ENCODE peak calls at places on chromosomes 2 and 18, in five cellular contexts. G is BE2C, C is IMR-90, Y is mesendoderm, T is heart left ventricle. H is an unnamed sample.
A peak's percentile ranks its signal among the peaks of the same experiment; 100 is the strongest.

GRCh38 chr2:30883184-30883583 is 75.9 kb upstream of the CAPN13 start:
- DNase-seq in G (no peak), C (no peak), Y (peak; percentile 53), T (no peak), H (no peak)

GRCh38 chr18:45861926-45862325 is 36.5 kb downstream of the SIGLEC15 start:
- DNase-seq in G (no peak), C (no peak), Y (no peak), T (no peak), H (no peak)

GRCh38 chr2:8382485-8382884 is 299.4 kb upstream of the ID2 start:
- DNase-seq in G (no peak), C (no peak), Y (peak; percentile 31), T (no peak), H (no peak)

GRCh38 chr18:36298113-36298701 is 694 bp downstream of the FHOD3 start:
- DNase-seq in G (peak; percentile 29), C (no peak), Y (peak; percentile 32), T (no peak), H (no peak)

GRCh38 chr18:50623694-50624352 is 63.9 kb downstream of the MAPK4 start:
- DNase-seq in G (no peak), C (no peak), Y (no peak), T (no peak), H (no peak)

GRCh38 chr2:220279840-220280239 is 652.4 kb downstream of the SLC4A3 start:
- DNase-seq in G (no peak), C (peak; percentile 63), Y (no peak), T (no peak), H (no peak)

GRCh38 chr18:12726774-12727550 is 24.1 kb downstream of the PSMG2 start:
- DNase-seq in G (peak; percentile 54), C (peak; percentile 74), Y (peak; percentile 77), T (no peak), H (peak; percentile 68)

GRCh38 chr2:168272225-168272624 is 24.8 kb upstream of the STK39 start:
- DNase-seq in G (no peak), C (no peak), Y (no peak), T (no peak), H (no peak)

GRCh38 chr2:86633094-86633740 is 9.6 kb upstream of the RNF103 start:
- DNase-seq in G (no peak), C (no peak), Y (no peak), T (peak; percentile 34), H (no peak)

GRCh38 chr2:58429285-58429874 is 188.3 kb upstream of the FANCL start:
- DNase-seq in G (no peak), C (no peak), Y (no peak), T (no peak), H (no peak)

GRCh38 chr2:57906152-57906732 is 140.4 kb upstream of the VRK2 start:
- DNase-seq in G (no peak), C (peak; percentile 69), Y (peak; percentile 58), T (no peak), H (peak; percentile 44)

GRCh38 chr2:187434342-187434785 is 13.7 kb downstream of the CALCRL start:
- DNase-seq in G (no peak), C (peak; percentile 34), Y (no peak), T (no peak), H (no peak)

GRCh38 chr18:22470141-22470510 is 52.4 kb upstream of the CTAGE1 start:
- DNase-seq in G (no peak), C (peak; percentile 69), Y (no peak), T (no peak), H (no peak)

GRCh38 chr2:113233593-113234550 is 44.8 kb downstream of the PAX8 start:
- DNase-seq in G (no peak), C (peak; percentile 47), Y (no peak), T (peak; percentile 59), H (peak; percentile 68)

GRCh38 chr2:197804758-197805597 is 585 bp downstream of the PLCL1 start:
- DNase-seq in G (peak; percentile 32), C (peak; percentile 6), Y (no peak), T (peak; percentile 45), H (no peak)

GRCh38 chr2:227826019-227826521 is 12.4 kb downstream of the CCL20 start:
- DNase-seq in G (no peak), C (no peak), Y (no peak), T (no peak), H (no peak)

GRCh38 chr2:158112971-158113370 is 11.3 kb downstream of the UPP2 start:
- DNase-seq in G (no peak), C (no peak), Y (no peak), T (no peak), H (no peak)

GRCh38 chr2:189254268-189254883 is 74.8 kb upstream of the COL5A2 start:
- DNase-seq in G (no peak), C (peak; percentile 71), Y (peak; percentile 8), T (peak; percentile 31), H (no peak)

GRCh38 chr2:239903210-239903609 is 121.9 kb downstream of the NDUFA10 start:
- DNase-seq in G (no peak), C (no peak), Y (no peak), T (no peak), H (no peak)

GRCh38 chr2:118169359-118170005 is 81.2 kb downstream of the INSIG2 start:
- DNase-seq in G (no peak), C (no peak), Y (peak; percentile 33), T (no peak), H (no peak)

GRCh38 chr2:219983836-219984235 is 356.4 kb downstream of the SLC4A3 start:
- DNase-seq in G (no peak), C (peak; percentile 69), Y (no peak), T (no peak), H (no peak)

GRCh38 chr18:56890632-56891031 is 239.5 kb downstream of the WDR7 start:
- DNase-seq in G (no peak), C (peak; percentile 96), Y (peak; percentile 92), T (no peak), H (no peak)

GRCh38 chr2:104885119-104885777 is 31.3 kb downstream of the POU3F3 start:
- DNase-seq in G (no peak), C (no peak), Y (peak; percentile 25), T (no peak), H (no peak)

GRCh38 chr2:227655454-227655853 is 11.2 kb upstream of the SCYGR5 start:
- DNase-seq in G (no peak), C (peak; percentile 91), Y (no peak), T (no peak), H (no peak)

GRCh38 chr2:127647242-127648190 is 1.6 kb downstream of the GPR17 start:
- DNase-seq in G (no peak), C (peak; percentile 25), Y (no peak), T (peak; percentile 81), H (no peak)

GRCh38 chr2:62956646-62957045 is 94.0 kb upstream of the OTX1 start:
- DNase-seq in G (no peak), C (no peak), Y (no peak), T (no peak), H (no peak)

GRCh38 chr18:55395811-55396210 is 192.2 kb downstream of the TCF4 start:
- DNase-seq in G (no peak), C (no peak), Y (no peak), T (no peak), H (no peak)

GRCh38 chr2:119659601-119660342 is 19.2 kb upstream of the TMEM177 start:
- DNase-seq in G (peak; percentile 41), C (peak; percentile 32), Y (peak; percentile 58), T (no peak), H (peak; percentile 61)

GRCh38 chr2:53724511-53724910 is 43.1 kb upstream of the CHAC2 start:
- DNase-seq in G (no peak), C (peak; percentile 41), Y (no peak), T (no peak), H (no peak)

GRCh38 chr2:73414651-73415050 is 29.0 kb downstream of the ALMS1 start:
- DNase-seq in G (no peak), C (peak; percentile 57), Y (no peak), T (no peak), H (no peak)

GRCh38 chr18:27411911-27412310 is 226.8 kb upstream of the CHST9 start:
- DNase-seq in G (no peak), C (no peak), Y (no peak), T (no peak), H (no peak)

GRCh38 chr2:17479875-17480274 is 38.4 kb downstream of the RAD51AP2 start:
- DNase-seq in G (no peak), C (peak; percentile 28), Y (no peak), T (no peak), H (peak; percentile 38)
- H3K4me1 ChIP-seq in G (no peaks in the 10 kb centered on the region), C (no peaks in the 10 kb centered on the region), Y (no peaks in the 10 kb centered on the region), T (no peaks in the 10 kb centered on the region), H (peaks cover 12% of the 10 kb centered on the region)

DNA sequence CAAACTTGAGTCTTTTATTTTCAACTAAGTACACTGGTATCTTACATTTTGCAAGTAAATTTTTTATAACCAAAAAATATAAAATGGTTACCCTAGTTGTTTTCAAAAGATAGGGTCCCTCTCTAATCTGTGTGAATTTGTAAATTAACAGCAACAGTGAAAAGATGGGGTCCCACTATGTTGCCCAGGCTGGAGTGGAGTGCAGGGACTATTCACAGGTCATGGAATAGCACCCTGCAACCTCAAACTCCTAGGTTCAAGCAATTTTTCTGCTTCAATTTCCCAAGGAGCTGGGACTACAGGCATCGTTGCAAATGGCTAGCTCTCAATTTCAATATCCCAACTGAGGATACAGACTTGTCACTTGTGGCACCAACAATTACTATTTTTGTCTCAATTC is 12.1 kb downstream of the CCT4 start:
- DNase-seq in G (no peak), C (no peak), Y (no peak), T (no peak), H (no peak)
- H3K36me3 ChIP-seq in G (peaks cover 53% of the 10 kb centered on the region), C (peaks cover 66% of the 10 kb centered on the region), Y (peaks cover 17% of the 10 kb centered on the region), T (peaks cover 100% of the 10 kb centered on the region), H (no peaks in the 10 kb centered on the region)

GRCh38 chr2:84897773-84898172 is 7.7 kb upstream of the TMSB10 start:
- DNase-seq in G (no peak), C (no peak), Y (no peak), T (no peak), H (no peak)

GRCh38 chr2:84891355-84892010 is 10.6 kb upstream of the TRABD2A start:
- DNase-seq in G (no peak), C (no peak), Y (no peak), T (no peak), H (no peak)

GRCh38 chr2:84889332-84889731 is 8.4 kb upstream of the TRABD2A start:
- DNase-seq in G (no peak), C (no peak), Y (no peak), T (no peak), H (no peak)

GRCh38 chr2:84894758-84895520 is 10.5 kb upstream of the TMSB10 start:
- DNase-seq in G (no peak), C (peak; percentile 52), Y (peak; percentile 59), T (no peak), H (no peak)

GRCh38 chr2:84894131-84894586 is 11.3 kb upstream of the TMSB10 start:
- DNase-seq in G (no peak), C (no peak), Y (peak; percentile 65), T (no peak), H (peak; percentile 76)
- H3K4me1 ChIP-seq in G (no peaks in the 10 kb centered on the region), C (peaks cover 15% of the 10 kb centered on the region), Y (peaks cover 3% of the 10 kb centered on the region), T (peaks cover 29% of the 10 kb centered on the region), H (no peaks in the 10 kb centered on the region)

GRCh38 chr2:241070811-241071676 is 31.0 kb downstream of the MTERF4 start:
- DNase-seq in G (no peak), C (no peak), Y (no peak), T (no peak), H (no peak)
- H3K36me3 ChIP-seq in G (no peaks in the 10 kb centered on the region), C (peaks cover 47% of the 10 kb centered on the region), Y (no peaks in the 10 kb centered on the region), T (peaks cover 28% of the 10 kb centered on the region), H (no peaks in the 10 kb centered on the region)

GRCh38 chr2:176291335-176291734 is 22.1 kb downstream of the MTX2 start:
- DNase-seq in G (no peak), C (no peak), Y (no peak), T (no peak), H (no peak)
- H3K4me1 ChIP-seq in G (no peaks in the 10 kb centered on the region), C (no peaks in the 10 kb centered on the region), Y (peaks cover 7% of the 10 kb centered on the region), T (peaks cover 23% of the 10 kb centered on the region), H (no peaks in the 10 kb centered on the region)